ENCODE peak calls at places on chromosome 14, in eight cellular contexts. W is fibroblast of lung, T is H1, A is IMR-90, B is MM.1S, F is colonic mucosa, E is keratinocyte, U is kidney. N is an unnamed sample.

GRCh38 chr14:58557242-58557641 is 80.5 kb upstream of the DACT1 start:
- DNase-seq in W (no peak), T (no peak), A (peak; percentile 44), B (no peak), F (no peak), E (no peak), U (no peak), N (no peak)

GRCh38 chr14:65168840-65169239 is 66.5 kb upstream of the MAX start:
- DNase-seq in W (no peak), T (no peak), A (no peak), B (no peak), F (no peak), E (no peak), U (no peak), N (no peak)

GRCh38 chr14:65696801-65697200 is 284.3 kb downstream of the FUT8 start:
- DNase-seq in W (peak; percentile 51), T (no peak), A (peak; percentile 45), B (no peak), F (no peak), E (no peak), U (no peak), N (no peak)

GRCh38 chr14:80681651-80682050 is 259.9 kb downstream of the CEP128 start:
- DNase-seq in W (no peak), T (no peak), A (peak; percentile 23), B (no peak), F (no peak), E (no peak), U (no peak), N (no peak)

GRCh38 chr14:66485029-66485428 is 1.1 kb upstream of the CCDC196 start:
- DNase-seq in W (no peak), T (no peak), A (no peak), B (no peak), F (no peak), E (no peak), U (no peak), N (no peak)

GRCh38 chr14:104937161-104937560 is 12.5 kb downstream of the PLD4 start:
- DNase-seq in W (no peak), T (no peak), A (no peak), B (no peak), F (no peak), E (no peak), U (no peak), N (no peak)

GRCh38 chr14:23147676-23148075 is 28.6 kb upstream of the CEBPE start:
- DNase-seq in W (peak; percentile 49), T (no peak), A (peak; percentile 42), B (no peak), F (no peak), E (no peak), U (no peak), N (no peak)

GRCh38 chr14:96120941-96121340 is 81.8 kb downstream of the C14orf132 start:
- DNase-seq in W (no peak), T (no peak), A (no peak), B (no peak), F (no peak), E (no peak), U (no peak), N (no peak)

GRCh38 chr14:60652674-60653387 is 3.6 kb upstream of the SIX1 start:
- DNase-seq in W (no peak), T (no peak), A (peak; percentile 23), B (no peak), F (no peak), E (no peak), U (peak; percentile 61), N (no peak)

GRCh38 chr14:60649815-60650381 is 621 bp upstream of the SIX1 start:
- DNase-seq in W (no peak), T (no peak), A (peak; percentile 60), B (no peak), F (no peak), E (no peak), U (no peak), N (peak; percentile 73)

GRCh38 chr14:60651936-60652673 is 2.8 kb upstream of the SIX1 start:
- DNase-seq in W (no peak), T (no peak), A (peak; percentile 21), B (no peak), F (no peak), E (no peak), U (peak; percentile 56), N (peak; percentile 81)

GRCh38 chr14:60650382-60650961 is 1.2 kb upstream of the SIX1 start:
- DNase-seq in W (no peak), T (no peak), A (peak; percentile 34), B (no peak), F (no peak), E (no peak), U (no peak), N (peak; percentile 55)

DNA sequence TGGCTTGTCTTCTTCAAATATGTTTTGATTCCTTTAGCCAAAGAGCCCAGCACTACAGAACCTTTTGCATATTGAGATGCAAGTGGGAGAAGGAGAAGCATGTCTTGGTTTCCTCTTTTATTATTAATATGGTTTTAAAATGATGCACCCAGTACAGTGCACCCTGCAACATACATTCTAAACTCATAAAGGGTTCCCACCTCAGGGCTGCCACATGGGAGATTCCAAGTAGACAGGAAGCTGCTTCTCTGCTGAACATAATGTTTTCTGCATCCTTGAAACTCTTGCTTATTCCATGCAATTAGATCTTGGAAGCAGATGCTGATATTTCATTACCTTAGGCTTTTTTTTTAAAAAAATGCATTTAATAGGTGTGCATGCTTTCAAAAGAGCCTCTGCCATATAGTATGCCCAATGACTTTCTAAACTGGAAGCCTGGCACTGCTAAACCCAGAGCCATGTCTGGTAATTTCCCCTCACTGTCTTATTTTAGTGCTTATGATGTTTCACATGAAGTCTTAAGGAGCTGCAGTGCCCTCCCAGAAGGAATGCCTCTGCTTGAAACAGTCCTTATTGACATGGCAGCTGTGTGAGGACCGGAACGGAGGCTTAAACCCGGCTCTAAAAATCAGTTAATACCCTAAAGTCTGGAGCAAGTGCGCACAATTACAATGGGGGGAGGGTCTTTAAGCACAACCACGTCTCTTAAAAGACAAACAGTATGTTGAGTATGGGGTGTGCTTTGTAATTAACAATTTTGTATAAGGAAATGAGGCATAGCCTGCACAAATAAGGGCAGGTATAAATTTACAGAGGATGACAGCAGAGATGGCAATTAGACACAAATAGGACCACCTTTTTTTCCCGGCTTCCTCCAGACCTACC is 2.0 kb upstream of the SIX1 start:
- DNase-seq in W (no peak), T (no peak), A (no peak), B (no peak), F (no peak), E (no peak), U (no peak), N (no peak)
- H3K4me1 ChIP-seq in W (peaks cover 5% of the 10 kb centered on the region), T (peaks cover 43% of the 10 kb centered on the region), A (peaks cover 8% of the 10 kb centered on the region), B (no peaks in the 10 kb centered on the region), F (peaks cover 15% of the 10 kb centered on the region), E (peaks cover 14% of the 10 kb centered on the region), U (peaks cover 7% of the 10 kb centered on the region), N (peaks cover 22% of the 10 kb centered on the region)

DNA sequence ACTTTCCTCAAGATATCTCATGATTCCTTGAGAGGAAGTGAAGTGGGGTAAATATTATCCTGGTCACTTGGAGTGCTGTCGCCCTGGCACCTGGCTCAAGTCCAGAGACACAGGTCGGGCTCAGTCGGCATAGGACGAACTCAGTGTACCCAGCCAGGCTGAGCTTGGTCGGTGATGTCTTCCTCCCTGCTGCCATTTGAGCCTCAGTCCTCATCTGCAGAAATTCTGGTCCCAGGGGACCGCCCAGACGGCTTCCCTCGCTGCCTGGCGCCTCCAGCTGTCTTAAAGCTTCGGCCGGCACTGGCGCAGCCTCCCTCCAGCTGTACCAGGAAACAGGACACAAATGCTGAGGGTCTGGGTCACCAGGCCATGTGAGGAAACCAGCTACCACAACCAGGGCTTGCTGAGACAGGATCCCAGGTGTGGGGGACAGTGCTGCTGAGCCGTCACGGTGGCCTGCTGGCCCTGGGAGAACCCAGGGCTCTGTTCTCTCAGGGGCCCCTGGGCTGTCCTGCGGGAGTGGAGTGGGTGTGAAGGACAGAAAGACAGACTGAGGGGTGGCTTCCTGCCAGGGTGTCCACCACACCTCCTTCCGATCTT is 5.0 kb upstream of the KLC1 start:
- DNase-seq in W (no peak), T (no peak), A (no peak), B (no peak), F (no peak), E (no peak), U (no peak), N (no peak)
- H3K9ac ChIP-seq in W (peak overlapping the region; percentile 1), T (no peak overlapping the region), A (no peak overlapping the region), B (no peak overlapping the region), F (no peak overlapping the region), E (no peak overlapping the region), U (no peak overlapping the region), N (no peak overlapping the region)

GRCh38 chr14:88792572-88793258 is at the start of gene EML5:
- DNase-seq in W (peak; percentile 64), T (peak; percentile 46), A (peak; percentile 73), B (peak; percentile 81), F (peak; percentile 84), E (no peak), U (peak; percentile 93), N (peak; percentile 92)
- TF ChIP-seq CTCF in W (peak; percentile 45), T (peak; percentile 12), A (peak; percentile 37), B (no peak), F (peak; percentile 24), E (peak; percentile 39), U (no peak), N (peak; percentile 64)

GRCh38 chr14:93042968-93043940 is 72.5 kb downstream of the ITPK1 start:
- DNase-seq in W (peak; percentile 94), T (no peak), A (peak; percentile 63), B (no peak), F (peak; percentile 94), E (peak; percentile 98), U (no peak), N (peak; percentile 61)
- H3K4me1 ChIP-seq in W (peaks cover 3% of the 10 kb centered on the region), T (peaks cover 65% of the 10 kb centered on the region), A (peaks cover 9% of the 10 kb centered on the region), B (no peaks in the 10 kb centered on the region), F (peaks cover 50% of the 10 kb centered on the region), E (peaks cover 75% of the 10 kb centered on the region), U (peaks cover 51% of the 10 kb centered on the region), N (peaks cover 32% of the 10 kb centered on the region)

GRCh38 chr14:73759183-73759713 is 45.1 kb upstream of the PNMA1 start:
- DNase-seq in W (peak; percentile 61), T (no peak), A (peak; percentile 50), B (peak; percentile 41), F (peak; percentile 74), E (no peak), U (peak; percentile 92), N (peak; percentile 63)

GRCh38 chr14:73758392-73759182 is 44.4 kb upstream of the PNMA1 start:
- DNase-seq in W (peak; percentile 61), T (no peak), A (peak; percentile 65), B (peak; percentile 56), F (peak; percentile 87), E (no peak), U (peak; percentile 92), N (peak; percentile 95)

GRCh38 chr14:73757876-73758391 is 43.8 kb upstream of the PNMA1 start:
- DNase-seq in W (no peak), T (no peak), A (no peak), B (no peak), F (no peak), E (no peak), U (no peak), N (no peak)

GRCh38 chr14:73755434-73756014 is 41.3 kb upstream of the PNMA1 start:
- DNase-seq in W (no peak), T (no peak), A (no peak), B (no peak), F (peak; percentile 76), E (no peak), U (peak; percentile 86), N (peak; percentile 54)

GRCh38 chr14:73757381-73757780 is 43.2 kb upstream of the PNMA1 start:
- DNase-seq in W (no peak), T (no peak), A (no peak), B (no peak), F (no peak), E (no peak), U (no peak), N (no peak)
- H3K9ac ChIP-seq in W (no peak overlapping the region), T (no peak overlapping the region), A (peak overlapping the region; percentile 11), B (no peak overlapping the region), F (peak overlapping the region; percentile 87), E (peak overlapping the region; percentile 96), U (no peak overlapping the region), N (no peak overlapping the region)

GRCh38 chr14:69716483-69717187 is 50.3 kb upstream of the SRSF5 start:
- DNase-seq in W (peak; percentile 95), T (no peak), A (peak; percentile 92), B (peak; percentile 34), F (no peak), E (peak; percentile 83), U (no peak), N (no peak)
- TF ChIP-seq CTCF in W (no peak), T (no peak), A (no peak), B (no peak), F (no peak), E (peak; percentile 68), U (no peak), N (no peak)

N was measured in endodermal cell.